ENCODE peak calls at places on chromosomes 13 and 19, in ten cellular contexts. N, P, O, U, W, X, Q, M, S and D are unnamed samples.
A peak's percentile ranks its signal among the peaks of the same experiment; 100 is the strongest.

GRCh38 chr13:78430166-78430791 is 173.1 kb downstream of the POU4F1 start:
- DNase-seq in N (no peak), P (no peak), O (no peak), U (no peak), W (no peak), X (no peak), Q (peak; percentile 23), M (peak; percentile 31), S (no peak), D (no peak)

GRCh38 chr13:70457474-70457873 is 349.2 kb upstream of the KLHL1 start:
- DNase-seq in N (no peak), P (no peak), O (no peak), U (no peak), W (no peak), X (no peak), Q (no peak), M (no peak), S (no peak), D (no peak)

GRCh38 chr19:19179548-19180441 is 9.7 kb upstream of the MEF2B start:
- DNase-seq in N (no peak), P (no peak), O (no peak), U (no peak), W (no peak), X (no peak), Q (no peak), M (no peak), S (no peak), D (no peak)

GRCh38 chr13:113943821-113944565 is 29.9 kb downstream of the C13orf46 start:
- DNase-seq in N (peak; percentile 60), P (no peak), O (no peak), U (peak; percentile 1), W (no peak), X (no peak), Q (no peak), M (no peak), S (no peak), D (no peak)

GRCh38 chr19:50252111-50252886 is 48.9 kb downstream of the MYH14 start:
- DNase-seq in N (no peak), P (no peak), O (no peak), U (no peak), W (peak; percentile 35), X (no peak), Q (no peak), M (no peak), S (no peak), D (no peak)

GRCh38 chr13:25329706-25330105 is 28.3 kb downstream of the NUP58 start:
- DNase-seq in N (no peak), P (no peak), O (no peak), U (no peak), W (no peak), X (no peak), Q (no peak), M (no peak), S (no peak), D (no peak)

GRCh38 chr19:30169196-30169900 is 202.8 kb upstream of the ZNF536 start:
- DNase-seq in N (no peak), P (no peak), O (no peak), U (no peak), W (no peak), X (no peak), Q (no peak), M (no peak), S (no peak), D (no peak)

GRCh38 chr13:21686761-21687391 is 16.0 kb downstream of the FGF9 start:
- DNase-seq in N (no peak), P (no peak), O (no peak), U (no peak), W (no peak), X (no peak), Q (no peak), M (no peak), S (no peak), D (no peak)

GRCh38 chr13:113650275-113650674 is 7.7 kb downstream of the ATP4B start:
- DNase-seq in N (peak; percentile 84), P (no peak), O (no peak), U (no peak), W (no peak), X (no peak), Q (no peak), M (no peak), S (peak; percentile 2), D (peak; percentile 45)

GRCh38 chr13:77521595-77522367 is 13.7 kb upstream of the SCEL start:
- DNase-seq in N (peak; percentile 72), P (no peak), O (no peak), U (no peak), W (no peak), X (no peak), Q (no peak), M (peak; percentile 31), S (no peak), D (no peak)

GRCh38 chr19:52140077-52140710 is 456 bp upstream of the ZNF616 start:
- DNase-seq in N (no peak), P (no peak), O (no peak), U (no peak), W (no peak), X (no peak), Q (no peak), M (no peak), S (no peak), D (no peak)

GRCh38 chr19:5572556-5573286 is 5.0 kb upstream of the TINCR start:
- DNase-seq in N (no peak), P (no peak), O (no peak), U (no peak), W (peak; percentile 58), X (no peak), Q (no peak), M (no peak), S (no peak), D (no peak)

GRCh38 chr19:40600086-40600917 is 867 bp upstream of the LTBP4 start:
- DNase-seq in N (peak; percentile 83), P (peak; percentile 71), O (peak; percentile 60), U (no peak), W (no peak), X (no peak), Q (no peak), M (no peak), S (no peak), D (peak; percentile 81)
- H3K27ac ChIP-seq in N (peak overlapping the region; percentile 11), P (peak overlapping the region; percentile 80), O (peak overlapping the region; percentile 97), U (peak overlapping the region; percentile 96), W (peak overlapping the region; percentile 24), X (no peak overlapping the region), Q (no peak overlapping the region), M (no peak overlapping the region), S (peak overlapping the region; percentile 75), D (peak overlapping the region; percentile 92)

GRCh38 chr19:32372726-32373613 is 27.6 kb downstream of the ZNF507 start:
- DNase-seq in N (no peak), P (no peak), O (no peak), U (no peak), W (no peak), X (no peak), Q (no peak), M (no peak), S (no peak), D (no peak)

GRCh38 chr19:32367948-32368536 is 22.6 kb downstream of the ZNF507 start:
- DNase-seq in N (no peak), P (no peak), O (no peak), U (no peak), W (no peak), X (no peak), Q (no peak), M (no peak), S (no peak), D (no peak)

GRCh38 chr19:32368781-32369180 is 23.4 kb downstream of the ZNF507 start:
- DNase-seq in N (no peak), P (no peak), O (no peak), U (no peak), W (no peak), X (no peak), Q (no peak), M (no peak), S (no peak), D (no peak)

GRCh38 chr19:32373614-32374295 is 28.3 kb downstream of the ZNF507 start:
- DNase-seq in N (no peak), P (no peak), O (no peak), U (peak; percentile 15), W (peak; percentile 60), X (peak; percentile 97), Q (peak; percentile 29), M (no peak), S (peak; percentile 70), D (peak; percentile 79)
- H3K4me3 ChIP-seq in N (no peak overlapping the region), P (no peak overlapping the region), O (no peak overlapping the region), U (peak overlapping the region; percentile 46), W (no peak overlapping the region), X (peak overlapping the region; percentile 24), Q (no peak overlapping the region), M (no peak overlapping the region), S (peak overlapping the region; percentile 0), D (peak overlapping the region; percentile 39)

GRCh38 chr19:42274065-42274682 is 5.1 kb downstream of the CIC start:
- DNase-seq in N (peak; percentile 74), P (no peak), O (no peak), U (no peak), W (no peak), X (no peak), Q (no peak), M (no peak), S (no peak), D (peak; percentile 69)

GRCh38 chr19:42271861-42272534 is 2.9 kb downstream of the CIC start:
- DNase-seq in N (peak; percentile 73), P (no peak), O (peak; percentile 19), U (no peak), W (no peak), X (no peak), Q (no peak), M (no peak), S (peak; percentile 13), D (peak; percentile 72)

GRCh38 chr19:42273407-42274064 is 4.5 kb downstream of the CIC start:
- DNase-seq in N (peak; percentile 72), P (no peak), O (no peak), U (no peak), W (no peak), X (no peak), Q (no peak), M (no peak), S (no peak), D (peak; percentile 75)

GRCh38 chr19:42272535-42272897 is 3.5 kb downstream of the CIC start:
- DNase-seq in N (peak; percentile 81), P (no peak), O (no peak), U (no peak), W (no peak), X (no peak), Q (no peak), M (no peak), S (no peak), D (no peak)

DNA sequence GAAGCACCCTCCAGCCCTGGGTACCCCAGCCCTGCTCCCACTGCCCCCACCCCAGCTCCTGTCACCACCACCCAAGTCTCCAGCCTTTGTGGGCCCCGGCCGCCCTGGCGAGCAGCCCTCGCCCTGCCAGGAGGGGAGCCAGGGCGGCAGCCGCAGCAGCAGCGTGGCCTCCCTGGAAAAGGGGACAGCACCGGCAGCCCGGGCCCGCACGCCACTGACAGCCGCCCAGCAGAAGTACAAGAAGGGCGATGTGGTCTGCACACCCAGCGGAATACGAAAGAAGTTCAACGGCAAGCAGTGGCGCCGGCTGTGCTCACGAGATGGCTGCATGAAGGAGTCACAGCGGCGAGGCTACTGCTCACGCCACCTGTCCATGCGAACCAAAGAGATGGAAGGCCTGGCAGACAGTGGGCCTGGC is 3.9 kb downstream of the CIC start:
- DNase-seq in N (peak; percentile 77), P (no peak), O (no peak), U (no peak), W (no peak), X (no peak), Q (no peak), M (no peak), S (no peak), D (peak; percentile 65)
- H3K27ac ChIP-seq in N (no peak overlapping the region), P (no peak overlapping the region), O (no peak overlapping the region), U (no peak overlapping the region), W (no peak overlapping the region), X (no peak overlapping the region), Q (no peak overlapping the region), M (no peak overlapping the region), S (peak overlapping the region; percentile 96), D (no peak overlapping the region)

GRCh38 chr19:35328851-35329285 is at the start of gene CD22:
- DNase-seq in N (no peak), P (no peak), O (no peak), U (no peak), W (no peak), X (no peak), Q (no peak), M (no peak), S (no peak), D (no peak)
- H3K4me3 ChIP-seq in N (no peak within 1 kb of the TSS), P (no peak within 1 kb of the TSS), O (no peak within 1 kb of the TSS), U (no peak within 1 kb of the TSS), W (no peak within 1 kb of the TSS), X (no peak within 1 kb of the TSS), Q (no peak within 1 kb of the TSS), M (no peak within 1 kb of the TSS), S (no peak within 1 kb of the TSS), D (no peak within 1 kb of the TSS)